ENCODE peak calls at places on chromosomes 12 and 14, in five cellular contexts. I, K, X, F and Q are unnamed samples.

GRCh38 chr12:125861299-125862281 is 796.4 kb downstream of the AACS start:
- DNase-seq in K (no peak), F (peak), X (no peak), I (peak), Q (peak)

GRCh38 chr12:102470964-102471363 is 9.4 kb downstream of the IGF1 start:
- DNase-seq in F (no peak), X (no peak), K (no peak), I (no peak), Q (no peak)

GRCh38 chr14:43175896-43176295 is 1331.2 kb downstream of the FSCB start:
- DNase-seq in X (no peak), F (no peak), I (no peak), K (no peak), Q (no peak)

GRCh38 chr12:110998165-110998564 is 77.8 kb upstream of the MYL2 start:
- DNase-seq in K (no peak), I (no peak), F (no peak), X (no peak), Q (no peak)

GRCh38 chr14:84520711-84521338 is 1009.1 kb upstream of the FLRT2 start:
- DNase-seq in X (no peak), I (no peak), F (no peak), K (no peak), Q (no peak)

GRCh38 chr14:70641548-70642312 is at the start of gene TTC9:
- DNase-seq in K (no peak), I (no peak), F (peak), X (peak), Q (no peak)

GRCh38 chr12:41250748-41251147 is 62.6 kb downstream of the PDZRN4 start:
- DNase-seq in K (peak), I (no peak), X (no peak), F (no peak), Q (no peak)

GRCh38 chr12:14928946-14929345 is 9.4 kb downstream of the ERP27 start:
- DNase-seq in F (no peak), I (no peak), X (no peak), K (no peak), Q (no peak)

GRCh38 chr12:18794000-18794399 is 56.1 kb downstream of the CAPZA3 start:
- DNase-seq in X (no peak), I (no peak), K (no peak), F (no peak), Q (no peak)

GRCh38 chr12:41189395-41190251 is 1.5 kb downstream of the PDZRN4 start:
- DNase-seq in X (no peak), I (peak), K (peak), F (no peak), Q (no peak)

GRCh38 chr12:61916856-61917255 is 343.3 kb upstream of the USP15 start:
- DNase-seq in I (no peak), F (no peak), K (peak), X (no peak), Q (no peak)

GRCh38 chr12:85310025-85310424 is 30.0 kb downstream of the ALX1 start:
- DNase-seq in I (no peak), X (no peak), F (no peak), K (no peak), Q (no peak)

GRCh38 chr14:51432302-51432948 is 192.4 kb downstream of the TMX1 start:
- DNase-seq in X (no peak), K (no peak), I (no peak), F (no peak), Q (no peak)

GRCh38 chr12:50003595-50003994 is 21.7 kb downstream of the RACGAP1 start:
- DNase-seq in X (no peak), I (no peak), K (no peak), F (no peak), Q (no peak)